ENCODE peak calls at places on chromosomes 13 and 19, in four cellular contexts. W is activated CD4-positive, alpha-beta T cell treated with anti-CD3 and anti-CD28 coated beads for 24 hours; Y is CD8-positive, alpha-beta memory T cell; F is upper lobe of left lung. T is an unnamed sample.

GRCh38 chr13:43516401-43516826 is 270.4 kb downstream of the ENOX1 start:
- DNase-seq in W (no peak), Y (no peak), F (no peak), T (no peak)

GRCh38 chr13:37878496-37878895 is 8.9 kb upstream of the TRPC4 start:
- DNase-seq in W (no peak), Y (no peak), F (no peak), T (no peak)

GRCh38 chr13:85520445-85520844 is 278.8 kb downstream of the SLITRK6 start:
- DNase-seq in W (no peak), Y (no peak), F (no peak), T (no peak)

GRCh38 chr19:23399443-23399842 is 4.2 kb upstream of the ZNF91 start:
- DNase-seq in W (no peak), Y (no peak), F (no peak), T (no peak)

GRCh38 chr19:13053761-13054604 is 48.7 kb downstream of the LYL1 start:
- DNase-seq in W (no peak), Y (no peak), F (peak), T (no peak)

GRCh38 chr19:27742041-27742440 is 1470.9 kb downstream of the UQCRFS1 start:
- DNase-seq in W (no peak), Y (no peak), F (no peak), T (no peak)

GRCh38 chr19:2766594-2767372 is 16.3 kb downstream of the SGTA start:
- DNase-seq in W (no peak), Y (no peak), F (no peak), T (no peak)

GRCh38 chr13:42970824-42971669 is 21.0 kb downstream of the EPSTI1 start:
- DNase-seq in W (peak), Y (peak), F (peak), T (peak)

GRCh38 chr19:52237771-52238400 is 31.5 kb upstream of the ZNF766 start:
- DNase-seq in W (peak), Y (peak), F (peak), T (peak)

GRCh38 chr19:14053032-14053431 is 8.8 kb downstream of the PALM3 start:
- DNase-seq in W (no peak), Y (no peak), F (no peak), T (no peak)

GRCh38 chr13:80921556-80921955 is 580.6 kb upstream of the SPRY2 start:
- DNase-seq in W (no peak), Y (no peak), F (no peak), T (no peak)

GRCh38 chr19:9945319-9945966 is 9.1 kb upstream of the OLFM2 start:
- DNase-seq in W (no peak), Y (no peak), F (peak), T (no peak)

GRCh38 chr13:106355866-106356265 is 179.6 kb downstream of the EFNB2 start:
- DNase-seq in W (no peak), Y (no peak), F (no peak), T (no peak)

GRCh38 chr13:78978381-78978998 is 319.5 kb upstream of the OBI1 start:
- DNase-seq in W (peak), Y (peak), F (peak), T (peak)

GRCh38 chr13:29754486-29754806 is 96.0 kb downstream of the UBL3 start:
- DNase-seq in W (no peak), Y (no peak), F (no peak), T (no peak)

GRCh38 chr13:52707375-52707774 is 32.2 kb downstream of the CNMD start:
- DNase-seq in W (no peak), Y (no peak), F (no peak), T (no peak)

GRCh38 chr19:43444531-43445340 is 20.7 kb downstream of the LYPD3 start:
- DNase-seq in W (no peak), Y (no peak), F (peak), T (no peak)

GRCh38 chr13:100334209-100334608 is 245.3 kb downstream of the PCCA start:
- DNase-seq in W (no peak), Y (no peak), F (no peak), T (no peak)

GRCh38 chr13:95474992-95475391 is 77.5 kb upstream of the CLDN10 start:
- DNase-seq in W (no peak), Y (no peak), F (no peak), T (no peak)

GRCh38 chr13:30423891-30424290 is 1.6 kb downstream of the UBE2L5 start:
- DNase-seq in W (no peak), Y (no peak), F (no peak), T (no peak)

GRCh38 chr19:54158812-54159351 is 639 bp downstream of the LENG1 start:
- DNase-seq in W (no peak), Y (no peak), F (no peak), T (peak)

GRCh38 chr13:80783926-80784325 is 443.0 kb upstream of the SPRY2 start:
- DNase-seq in W (no peak), Y (no peak), F (no peak), T (no peak)

GRCh38 chr13:37747071-37747612 is 122.4 kb downstream of the TRPC4 start:
- DNase-seq in W (no peak), Y (no peak), F (no peak), T (no peak)

GRCh38 chr13:88745013-88745412 is 1073.8 kb downstream of the SLITRK5 start:
- DNase-seq in W (no peak), Y (no peak), F (no peak), T (no peak)

GRCh38 chr13:32587014-32587773 is 942 bp downstream of the PDS5B start:
- DNase-seq in W (peak), Y (peak), F (peak), T (peak)

GRCh38 chr13:76330756-76331155 is 555.4 kb downstream of the KCTD12 start:
- DNase-seq in W (no peak), Y (no peak), F (no peak), T (no peak)

GRCh38 chr19:5790573-5791520 is at the start of gene DUS3L:
- DNase-seq in W (peak), Y (peak), F (peak), T (peak)

GRCh38 chr19:48290341-48290922 is 20.6 kb downstream of the ZNF114 start:
- DNase-seq in W (no peak), Y (no peak), F (no peak), T (no peak)

GRCh38 chr19:53942001-53942786 is 20.5 kb upstream of the CACNG8 start:
- DNase-seq in W (no peak), Y (no peak), F (no peak), T (no peak)

GRCh38 chr13:25988655-25989054 is 63.2 kb downstream of the SHISA2 start:
- DNase-seq in W (no peak), Y (no peak), F (no peak), T (no peak)

GRCh38 chr13:110319774-110320509 is 12.9 kb downstream of the COL4A2 start:
- DNase-seq in W (no peak), Y (no peak), F (no peak), T (no peak)

GRCh38 chr19:1066748-1067340 is at the start of gene ARHGAP45:
- DNase-seq in W (peak), Y (peak), F (peak), T (peak)

GRCh38 chr13:39016789-39017188 is 21.1 kb downstream of the PROSER1 start:
- DNase-seq in W (no peak), Y (no peak), F (no peak), T (no peak)

GRCh38 chr19:35557539-35558399 is 5.7 kb downstream of the ATP4A start:
- DNase-seq in W (no peak), Y (peak), F (peak), T (no peak)

GRCh38 chr13:113941571-113942191 is 32.2 kb downstream of the C13orf46 start:
- DNase-seq in W (no peak), Y (no peak), F (no peak), T (no peak)

GRCh38 chr13:51542358-51542972 is 41.8 kb upstream of the WDFY2 start:
- DNase-seq in W (no peak), Y (no peak), F (no peak), T (no peak)

GRCh38 chr19:48059331-48059730 is 15.5 kb upstream of the CABP5 start:
- DNase-seq in W (no peak), Y (no peak), F (no peak), T (no peak)

GRCh38 chr19:18645035-18645511 is 8.2 kb downstream of the KLHL26 start:
- DNase-seq in W (no peak), Y (no peak), F (no peak), T (no peak)

GRCh38 chr19:29478578-29479565 is 46.9 kb upstream of the VSTM2B start:
- DNase-seq in W (no peak), Y (no peak), F (no peak), T (no peak)

GRCh38 chr13:41919031-41919740 is 41.7 kb downstream of the VWA8 start:
- DNase-seq in W (no peak), Y (no peak), F (no peak), T (no peak)